ENCODE peak calls at places on chromosomes 1 and 21, in seven cellular contexts. Q is neural crest cell, M is stomach, D is bronchial epithelial cell, S is endothelial cell, G is HFF-Myc, L is right atrium auricular region. R is an unnamed sample.

GRCh38 chr1:228185641-228185965 is 20.0 kb downstream of the IBA57 start:
- DNase-seq in G (no peak), S (no peak), D (no peak), L (no peak), Q (no peak), M (no peak), R (no peak)

GRCh38 chr1:95548211-95548610 is 314.2 kb downstream of the RWDD3 start:
- DNase-seq in L (no peak), M (no peak), G (no peak), Q (no peak), S (no peak), D (peak), R (no peak)

GRCh38 chr1:119115301-119115700 is 25.2 kb downstream of the WARS2 start:
- DNase-seq in M (no peak), Q (no peak), S (no peak), G (no peak), L (no peak), D (no peak), R (no peak)

GRCh38 chr1:23867542-23867952 is 543 bp downstream of the FUCA1 start:
- DNase-seq in Q (no peak), L (no peak), S (no peak), D (no peak), G (no peak), M (no peak), R (no peak)

GRCh38 chr1:227560393-227560792 is 3.0 kb upstream of the ZNF678 start:
- DNase-seq in Q (no peak), S (no peak), L (no peak), D (no peak), G (no peak), M (no peak), R (no peak)

GRCh38 chr21:28509031-28509430 is 483.6 kb downstream of the LTN1 start:
- DNase-seq in S (no peak), G (no peak), L (no peak), D (no peak), M (no peak), Q (no peak), R (peak)

GRCh38 chr1:227729144-227729880 is 5.8 kb downstream of the JMJD4 start:
- DNase-seq in G (no peak), L (no peak), M (no peak), D (no peak), S (no peak), Q (no peak), R (no peak)

GRCh38 chr1:54317084-54317483 is 89.1 kb downstream of the SSBP3 start:
- DNase-seq in G (no peak), S (no peak), M (no peak), L (no peak), Q (no peak), D (no peak), R (no peak)

GRCh38 chr1:208848854-208849253 is 604.7 kb upstream of the PLXNA2 start:
- DNase-seq in D (no peak), G (no peak), M (no peak), Q (no peak), S (no peak), L (no peak), R (no peak)

GRCh38 chr1:173473599-173474011 is 3.5 kb upstream of the PRDX6 start:
- DNase-seq in S (no peak), D (peak), M (no peak), L (no peak), Q (no peak), G (peak), R (no peak)

GRCh38 chr1:38624341-38625039 is 235.1 kb downstream of the RRAGC start:
- DNase-seq in G (no peak), L (no peak), M (no peak), S (no peak), Q (no peak), D (no peak), R (no peak)

GRCh38 chr1:206445116-206445515 is 25.2 kb upstream of the IKBKE start:
- DNase-seq in S (no peak), D (no peak), M (no peak), G (no peak), L (peak), Q (no peak), R (no peak)

GRCh38 chr21:46145159-46145839 is 10.1 kb downstream of the FTCD start:
- DNase-seq in L (no peak), Q (no peak), G (no peak), S (no peak), M (no peak), D (no peak), R (no peak)

GRCh38 chr1:211236633-211237321 is 22.4 kb upstream of the RCOR3 start:
- DNase-seq in S (no peak), Q (no peak), G (no peak), M (no peak), D (peak), L (no peak), R (no peak)

GRCh38 chr1:33810571-33810970 is 53.3 kb upstream of the HMGB4 start:
- DNase-seq in L (peak), G (no peak), D (no peak), M (no peak), S (no peak), Q (no peak), R (no peak)

GRCh38 chr1:45326627-45327591 is at the start of gene HPDL:
- DNase-seq in G (peak), Q (peak), M (peak), S (peak), L (no peak), D (no peak), R (peak)

GRCh38 chr1:119000371-119001180 is 12.4 kb upstream of the TBX15 start:
- DNase-seq in Q (no peak), D (no peak), M (no peak), S (no peak), L (no peak), G (no peak), R (peak)

GRCh38 chr1:3190256-3191041 is 121.4 kb downstream of the PRDM16 start:
- DNase-seq in Q (no peak), S (no peak), G (no peak), M (no peak), L (no peak), D (no peak), R (peak)

GRCh38 chr1:56435434-56436337 is 143.7 kb downstream of the PLPP3 start:
- DNase-seq in G (no peak), Q (peak), L (no peak), M (no peak), D (no peak), S (no peak), R (peak)

GRCh38 chr1:202234331-202235002 is 40.9 kb downstream of the LGR6 start:
- DNase-seq in M (no peak), S (no peak), L (no peak), D (no peak), Q (no peak), G (no peak), R (no peak)

GRCh38 chr1:77532641-77533040 is 149.8 kb downstream of the ZZZ3 start:
- DNase-seq in Q (no peak), S (no peak), D (no peak), L (no peak), M (no peak), G (no peak), R (no peak)

GRCh38 chr1:108612496-108612895 is 48.4 kb downstream of the HENMT1 start:
- DNase-seq in S (no peak), Q (no peak), L (no peak), G (no peak), D (no peak), M (no peak), R (no peak)

GRCh38 chr1:227190321-227190720 is 128.0 kb downstream of the CDC42BPA start:
- DNase-seq in Q (no peak), L (no peak), G (no peak), S (no peak), D (no peak), M (no peak), R (no peak)

GRCh38 chr1:187261637-187262036 is 432.9 kb downstream of the PLA2G4A start:
- DNase-seq in L (no peak), Q (no peak), D (no peak), G (no peak), S (no peak), M (no peak), R (peak)

GRCh38 chr1:182766050-182766449 is 23.5 kb upstream of the NPL start:
- DNase-seq in D (no peak), M (no peak), S (no peak), Q (no peak), G (no peak), L (no peak), R (no peak)

GRCh38 chr1:182768973-182769372 is 20.6 kb upstream of the NPL start:
- DNase-seq in Q (no peak), D (peak), L (no peak), M (no peak), S (no peak), G (no peak), R (no peak)

GRCh38 chr1:182764029-182764768 is 25.4 kb upstream of the NPL start:
- DNase-seq in D (no peak), G (no peak), L (no peak), M (no peak), Q (no peak), S (no peak), R (no peak)

GRCh38 chr1:182765416-182765815 is 24.2 kb upstream of the NPL start:
- DNase-seq in L (no peak), G (no peak), S (no peak), M (no peak), Q (no peak), D (no peak), R (no peak)

DNA sequence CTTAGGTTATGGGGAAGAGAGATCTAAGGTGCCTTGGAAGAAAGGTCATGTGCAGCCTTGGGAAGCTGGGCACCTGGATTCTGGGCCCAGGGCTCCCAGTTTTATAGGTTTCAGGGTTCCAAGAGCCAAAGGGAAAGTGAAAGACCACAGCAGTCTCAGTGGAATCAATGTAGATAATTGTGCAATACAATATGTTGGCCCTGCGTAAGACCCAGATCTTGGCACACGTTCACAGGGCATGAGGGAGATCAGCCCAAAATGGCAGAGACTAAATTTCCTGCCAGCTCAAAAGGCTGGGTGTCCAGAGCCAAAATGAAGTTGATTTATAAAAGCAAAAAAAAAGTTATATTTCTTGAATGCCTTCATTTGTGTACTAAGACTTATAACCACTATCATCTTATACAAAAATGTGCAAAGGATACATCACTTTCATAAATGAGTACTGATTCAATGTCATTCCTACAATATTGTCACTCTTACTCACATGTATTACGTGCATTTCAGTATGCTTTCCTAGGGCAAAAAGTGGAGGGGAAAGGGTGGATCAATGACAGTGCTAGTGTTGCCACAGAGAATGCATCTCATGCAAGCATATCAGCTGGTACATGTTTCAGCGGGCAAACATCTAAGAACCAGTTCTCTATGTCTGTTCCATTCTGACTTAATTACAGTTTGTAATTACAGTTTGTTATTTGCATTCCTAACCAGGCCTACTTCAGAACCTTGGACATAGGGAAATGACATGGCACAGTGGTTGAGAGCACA is 22.5 kb upstream of the NPL start:
- DNase-seq in G (no peak), M (no peak), L (no peak), S (no peak), D (no peak), Q (no peak), R (no peak)
- TF ChIP-seq CTCF in G (no peak), M (no peak), L (no peak), S (no peak), D (no peak), Q (no peak), R (no peak)

GRCh38 chr1:116878804-116879477 is 30.8 kb upstream of the PTGFRN start:
- DNase-seq in M (no peak), S (peak), G (peak), Q (peak), D (peak), L (no peak), R (peak)
- TF ChIP-seq CTCF in M (no peak), S (no peak), G (no peak), Q (peak), D (peak), L (no peak), R (no peak)

GRCh38 chr1:53176452-53177344 is 19.9 kb upstream of the CPT2 start:
- DNase-seq in L (no peak), G (no peak), Q (no peak), S (no peak), D (peak), M (peak), R (no peak)

GRCh38 chr1:53175302-53175913 is 21.2 kb upstream of the CPT2 start:
- DNase-seq in D (no peak), L (no peak), Q (no peak), M (peak), G (no peak), S (no peak), R (no peak)

GRCh38 chr1:53172751-53173498 is 23.7 kb upstream of the CPT2 start:
- DNase-seq in D (no peak), M (no peak), L (no peak), G (no peak), Q (no peak), S (no peak), R (peak)
- TF ChIP-seq CTCF in D (no peak), M (no peak), L (peak), G (peak), Q (no peak), S (no peak), R (peak)

DNA sequence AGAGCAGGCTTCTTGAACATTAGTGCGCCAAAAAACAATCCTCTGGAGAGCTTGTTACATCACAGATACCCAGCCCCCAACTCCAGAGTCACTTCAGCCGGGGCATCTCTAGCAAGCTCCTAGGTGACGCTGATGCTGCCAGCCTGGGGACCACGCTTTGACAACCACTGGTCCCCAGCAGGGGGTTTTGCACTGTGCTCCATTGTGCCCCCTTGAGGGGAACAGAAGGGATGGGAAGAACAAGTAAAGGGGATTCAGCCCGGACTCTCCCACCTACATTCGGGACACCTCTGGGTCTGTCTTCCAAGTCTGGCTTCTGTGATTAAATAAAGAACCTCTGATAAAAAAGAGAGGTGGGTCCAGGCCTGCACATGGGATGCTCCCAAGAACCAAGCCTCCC is 60.4 kb downstream of the ATP5PO start:
- DNase-seq in D (no peak), S (no peak), Q (no peak), M (no peak), L (no peak), G (no peak), R (no peak)
- TF ChIP-seq CTCF in D (no peak), S (no peak), Q (peak), M (no peak), L (no peak), G (peak), R (no peak)

DNA sequence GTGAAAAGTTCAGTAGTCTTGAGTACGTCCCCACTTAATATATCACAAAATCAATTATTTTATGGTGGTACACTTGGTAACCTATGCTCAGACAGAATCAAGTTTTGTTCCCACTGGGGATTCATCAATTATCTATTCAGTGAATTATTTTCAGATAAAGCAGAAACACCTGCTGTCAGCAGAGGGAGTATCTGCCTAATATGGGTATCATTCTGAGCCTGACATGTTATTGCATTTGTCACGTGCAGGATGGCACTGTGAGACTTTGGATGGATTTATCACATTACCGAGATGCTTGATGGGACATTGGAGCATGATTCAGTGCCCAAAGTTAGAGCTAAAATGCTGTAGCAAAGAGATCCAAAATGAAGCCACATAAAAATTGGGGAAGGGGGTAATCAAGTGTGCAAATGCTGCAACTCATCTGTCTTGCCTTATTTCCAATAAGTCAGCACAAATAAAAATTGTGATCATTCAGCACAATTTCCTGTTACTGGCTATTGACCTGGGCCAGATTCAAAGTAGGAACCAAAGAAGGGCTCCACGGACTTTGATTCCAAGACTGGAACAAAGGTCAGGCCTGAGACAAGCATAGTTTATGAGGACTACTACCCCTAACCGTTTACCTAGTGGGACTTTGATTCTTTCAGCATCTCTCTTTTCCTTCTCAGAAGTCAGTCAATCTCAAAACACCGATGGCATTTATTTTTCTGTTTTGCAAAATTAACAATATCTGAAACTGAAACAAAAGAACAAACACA is 657.7 kb downstream of the LMO4 start:
- DNase-seq in L (no peak), S (no peak), D (no peak), G (no peak), M (no peak), Q (no peak), R (no peak)
- TF ChIP-seq CTCF in L (no peak), S (no peak), D (peak), G (no peak), M (no peak), Q (peak), R (no peak)

GRCh38 chr1:225567789-225568188 is 85.1 kb downstream of the ENAH start:
- DNase-seq in L (no peak), D (peak), M (no peak), S (no peak), Q (no peak), G (no peak), R (peak)
- TF ChIP-seq CTCF in L (no peak), D (no peak), M (no peak), S (no peak), Q (peak), G (no peak), R (peak)

GRCh38 chr1:195791796-195792195 is 816.4 kb downstream of the KCNT2 start:
- DNase-seq in S (no peak), G (no peak), D (peak), M (no peak), L (no peak), Q (no peak), R (no peak)
- TF ChIP-seq CTCF in S (no peak), G (no peak), D (no peak), M (no peak), L (no peak), Q (no peak), R (no peak)

R was measured in neural progenitor cell.